ENCODE peak calls at places on chromosomes 3 and 15, in ten cellular contexts. E, N, W, O, U, V, I, Z, Y and L are unnamed samples.

GRCh38 chr3:196643201-196643749 is 3.8 kb downstream of the NRROS start:
- DNase-seq in Z (no peak), U (peak), N (peak), I (no peak), V (peak), W (peak), O (no peak), E (no peak), Y (no peak), L (peak)

GRCh38 chr15:75578206-75578947 is 738 bp downstream of the PTPN9 start:
- DNase-seq in V (peak), E (no peak), W (peak), U (no peak), Z (no peak), N (peak), O (peak), Y (peak), I (peak), L (peak)

GRCh38 chr3:76352069-76352847 is 566.9 kb upstream of the ZNF717 start:
- DNase-seq in N (no peak), E (no peak), Y (no peak), I (no peak), O (no peak), W (no peak), U (no peak), Z (no peak), V (no peak), L (no peak)

GRCh38 chr15:39124925-39125625 is 455.8 kb upstream of the THBS1 start:
- DNase-seq in E (no peak), O (no peak), V (no peak), Z (no peak), N (no peak), Y (no peak), I (no peak), U (no peak), W (no peak), L (no peak)

GRCh38 chr3:74267583-74268184 is 346.8 kb downstream of the CNTN3 start:
- DNase-seq in E (no peak), W (no peak), N (no peak), Y (peak), I (peak), Z (no peak), V (no peak), O (peak), U (no peak), L (peak)

GRCh38 chr3:43104786-43105185 is 1.1 kb downstream of the POMGNT2 start:
- DNase-seq in N (no peak), E (no peak), W (no peak), V (no peak), U (no peak), I (no peak), Z (no peak), Y (no peak), O (no peak), L (no peak)

GRCh38 chr15:66136948-66137347 is 116.6 kb downstream of the MEGF11 start:
- DNase-seq in E (no peak), O (no peak), I (no peak), Y (no peak), Z (no peak), N (no peak), U (no peak), V (no peak), W (no peak), L (no peak)

GRCh38 chr3:69282191-69282590 is 103.7 kb downstream of the FRMD4B start:
- DNase-seq in I (no peak), W (no peak), V (peak), U (peak), Y (no peak), O (no peak), E (no peak), N (peak), Z (no peak), L (no peak)

GRCh38 chr3:179546814-179547241 is 15.9 kb upstream of the ACTL6A start:
- DNase-seq in E (no peak), I (peak), U (no peak), V (no peak), Z (no peak), Y (no peak), N (no peak), W (no peak), O (no peak), L (no peak)

GRCh38 chr3:117750674-117751073 is 1041.1 kb downstream of the TUSC7 start:
- DNase-seq in U (no peak), I (no peak), V (no peak), O (no peak), Z (no peak), E (no peak), Y (no peak), N (no peak), W (no peak), L (no peak)

GRCh38 chr3:131350506-131350905 is 31.1 kb upstream of the NUDT16 start:
- DNase-seq in U (no peak), V (no peak), O (no peak), Y (no peak), N (no peak), W (no peak), Z (no peak), I (peak), E (no peak), L (no peak)

GRCh38 chr3:46083956-46084355 is 56.7 kb upstream of the XCR1 start:
- DNase-seq in Z (no peak), I (no peak), E (no peak), W (no peak), Y (no peak), O (no peak), N (no peak), V (no peak), U (no peak), L (no peak)

GRCh38 chr15:50377867-50378751 is 23.1 kb upstream of the GABPB1 start:
- DNase-seq in E (no peak), I (no peak), W (no peak), Z (no peak), U (no peak), N (no peak), O (no peak), V (no peak), Y (no peak), L (no peak)

GRCh38 chr3:13411186-13411860 is 8.8 kb downstream of the NUP210 start:
- DNase-seq in I (no peak), E (no peak), U (no peak), N (no peak), Y (no peak), V (no peak), Z (no peak), O (no peak), W (no peak), L (no peak)

GRCh38 chr3:197518794-197519451 is 36.8 kb downstream of the BDH1 start:
- DNase-seq in U (no peak), E (no peak), I (no peak), O (no peak), V (peak), N (peak), Y (no peak), W (peak), Z (no peak), L (no peak)

GRCh38 chr3:126983653-126984390 is 907 bp downstream of the PLXNA1 start:
- DNase-seq in U (no peak), W (no peak), I (peak), Y (peak), O (no peak), E (no peak), N (no peak), V (peak), Z (no peak), L (no peak)

GRCh38 chr15:76991741-76992645 is 2.9 kb upstream of the PSTPIP1 start:
- DNase-seq in V (no peak), N (no peak), W (peak), U (no peak), E (no peak), Z (no peak), I (no peak), Y (no peak), O (no peak), L (no peak)

GRCh38 chr15:39273805-39274411 is 307.0 kb upstream of the THBS1 start:
- DNase-seq in O (peak), W (no peak), Y (no peak), E (peak), Z (no peak), I (peak), N (no peak), U (no peak), V (no peak), L (no peak)